ENCODE peak calls at places on chromosomes 13 and 19, in eight cellular contexts. One of them, this sample, is unnamed.

GRCh38 chr19:44553478-44554171 is 24.1 kb upstream of the CEACAM20 start:
- DNase-seq in AG10803: no peak
- DNase-seq in nephron progenitor cell: no peak
- DNase-seq in heart right ventricle: no peak
- DNase-seq in anterior cingulate cortex: no peak
- DNase-seq in amygdala: no peak
- DNase-seq in HFFc6: no peak
- DNase-seq in AML-193: no peak
- DNase-seq in this sample: no peak

GRCh38 chr13:28173793-28174192 is 35.4 kb downstream of the PAN3 start:
- DNase-seq in nephron progenitor cell: no peak
- DNase-seq in heart right ventricle: no peak
- DNase-seq in AG10803: no peak
- DNase-seq in HFFc6: no peak
- DNase-seq in anterior cingulate cortex: no peak
- DNase-seq in amygdala: no peak
- DNase-seq in AML-193: no peak
- DNase-seq in this sample: no peak

GRCh38 chr19:3478409-3479176 is 1.7 kb downstream of the SMIM24 start:
- DNase-seq in anterior cingulate cortex: no peak
- DNase-seq in nephron progenitor cell: no peak
- DNase-seq in AML-193: peak
- DNase-seq in AG10803: no peak
- DNase-seq in amygdala: no peak
- DNase-seq in heart right ventricle: no peak
- DNase-seq in HFFc6: no peak
- DNase-seq in this sample: no peak

GRCh38 chr19:33388231-33388816 is 14.8 kb downstream of the CEBPG start:
- DNase-seq in AML-193: no peak
- DNase-seq in AG10803: peak
- DNase-seq in nephron progenitor cell: no peak
- DNase-seq in anterior cingulate cortex: peak
- DNase-seq in HFFc6: no peak
- DNase-seq in heart right ventricle: no peak
- DNase-seq in amygdala: no peak
- DNase-seq in this sample: no peak

GRCh38 chr13:40446365-40446764 is 220.1 kb downstream of the FOXO1 start:
- DNase-seq in AG10803: peak
- DNase-seq in anterior cingulate cortex: no peak
- DNase-seq in amygdala: no peak
- DNase-seq in HFFc6: no peak
- DNase-seq in nephron progenitor cell: no peak
- DNase-seq in AML-193: no peak
- DNase-seq in heart right ventricle: no peak
- DNase-seq in this sample: no peak

GRCh38 chr19:21707065-21707464 is 60.3 kb downstream of the ZNF100 start:
- DNase-seq in nephron progenitor cell: no peak
- DNase-seq in AG10803: no peak
- DNase-seq in AML-193: no peak
- DNase-seq in HFFc6: no peak
- DNase-seq in amygdala: no peak
- DNase-seq in anterior cingulate cortex: no peak
- DNase-seq in heart right ventricle: no peak
- DNase-seq in this sample: no peak

GRCh38 chr19:8488351-8488750 is 14.1 kb downstream of the PRAM1 start:
- DNase-seq in heart right ventricle: no peak
- DNase-seq in anterior cingulate cortex: no peak
- DNase-seq in amygdala: no peak
- DNase-seq in nephron progenitor cell: no peak
- DNase-seq in HFFc6: no peak
- DNase-seq in AML-193: no peak
- DNase-seq in AG10803: no peak
- DNase-seq in this sample: no peak

GRCh38 chr19:56736571-56736970 is 65.0 kb upstream of the ZNF835 start:
- DNase-seq in amygdala: no peak
- DNase-seq in AML-193: no peak
- DNase-seq in AG10803: no peak
- DNase-seq in HFFc6: no peak
- DNase-seq in nephron progenitor cell: no peak
- DNase-seq in anterior cingulate cortex: no peak
- DNase-seq in heart right ventricle: no peak
- DNase-seq in this sample: no peak

This sample was measured in H1.